ENCODE peak calls at places on chromosomes 2 and 18, in six cellular contexts. W is Calu3, H is EL, A is progenitor cell of endocrine pancreas, P is ACHN, L is NT2/D1. J is an unnamed sample.

GRCh38 chr18:76448262-76449109 is 46.6 kb downstream of the ZNF516 start:
- DNase-seq in P (no peak), W (no peak), L (no peak), A (no peak), H (no peak), J (peak)

GRCh38 chr18:31978616-31979015 is 35.7 kb upstream of the TRAPPC8 start:
- DNase-seq in A (no peak), H (no peak), L (no peak), P (no peak), W (no peak), J (no peak)

GRCh38 chr2:84033347-84033974 is 425.6 kb downstream of the SUCLG1 start:
- DNase-seq in P (peak), W (no peak), H (no peak), A (no peak), L (no peak), J (no peak)

GRCh38 chr2:216887132-216887531 is 27.3 kb upstream of the TNP1 start:
- DNase-seq in P (no peak), W (no peak), H (no peak), L (no peak), A (no peak), J (no peak)

GRCh38 chr2:196675963-196676362 is 36.4 kb downstream of the CCDC150 start:
- DNase-seq in P (no peak), A (no peak), H (no peak), L (no peak), W (no peak), J (no peak)

GRCh38 chr2:170822292-170822884 is 5.7 kb downstream of the GAD1 start:
- DNase-seq in H (peak), P (no peak), A (no peak), L (no peak), W (no peak), J (no peak)

GRCh38 chr2:157052685-157053224 is 204.8 kb upstream of the GALNT5 start:
- DNase-seq in H (peak), W (peak), P (peak), L (no peak), A (no peak), J (peak)

GRCh38 chr18:77133920-77134496 is 1.4 kb upstream of the MBP start:
- DNase-seq in L (no peak), A (no peak), P (no peak), W (peak), H (no peak), J (no peak)

GRCh38 chr2:134399096-134399495 is 145.2 kb downstream of the MGAT5 start:
- DNase-seq in P (no peak), W (no peak), L (no peak), A (no peak), H (no peak), J (no peak)

GRCh38 chr18:610214-610928 is 13.6 kb downstream of the CLUL1 start:
- DNase-seq in H (no peak), L (no peak), W (no peak), P (no peak), A (no peak), J (no peak)

GRCh38 chr2:146523218-146523617 is 1321.6 kb upstream of the ACVR2A start:
- DNase-seq in A (no peak), W (no peak), H (peak), P (peak), L (no peak), J (peak)

GRCh38 chr18:22466608-22467390 is 49.1 kb upstream of the CTAGE1 start:
- DNase-seq in H (peak), A (no peak), P (peak), L (no peak), W (peak), J (peak)

GRCh38 chr2:27407798-27408491 is 1.4 kb downstream of the PPM1G start:
- DNase-seq in P (peak), L (peak), H (peak), A (peak), W (peak), J (peak)

GRCh38 chr2:234722176-234722575 is 225.3 kb upstream of the ARL4C start:
- DNase-seq in A (no peak), W (no peak), H (no peak), P (no peak), L (no peak), J (no peak)

GRCh38 chr2:187593697-187594096 is 39.5 kb upstream of the TFPI start:
- DNase-seq in H (peak), W (no peak), L (no peak), A (no peak), P (no peak), J (no peak)

GRCh38 chr18:49725809-49726514 is 87.4 kb downstream of the ACAA2 start:
- DNase-seq in W (peak), H (peak), L (peak), P (peak), A (no peak), J (peak)

GRCh38 chr2:219218279-219219112 is at the start of gene ABCB6:
- DNase-seq in H (peak), W (peak), L (peak), A (peak), P (peak), J (peak)

GRCh38 chr2:218954541-218955300 is 4.7 kb upstream of the CDK5R2 start:
- DNase-seq in A (no peak), W (no peak), L (no peak), P (no peak), H (no peak), J (no peak)

GRCh38 chr18:78914586-78914935 is 65.1 kb upstream of the SALL3 start:
- DNase-seq in L (no peak), H (no peak), P (no peak), W (no peak), A (no peak), J (no peak)

GRCh38 chr2:158783923-158784322 is 11.2 kb upstream of the DAPL1 start:
- DNase-seq in P (no peak), L (no peak), H (no peak), A (no peak), W (no peak), J (no peak)

GRCh38 chr2:43387092-43388062 is 161.0 kb upstream of the ZFP36L2 start:
- DNase-seq in W (no peak), P (no peak), H (peak), L (no peak), A (no peak), J (no peak)

GRCh38 chr2:70374616-70375015 is 72.7 kb upstream of the FAM136A start:
- DNase-seq in H (no peak), W (no peak), L (no peak), A (no peak), P (no peak), J (no peak)

GRCh38 chr18:27120246-27120645 is 64.9 kb downstream of the CHST9 start:
- DNase-seq in W (peak), P (no peak), A (no peak), L (no peak), H (no peak), J (no peak)

GRCh38 chr2:160472839-160473251 is 20.8 kb downstream of the RBMS1 start:
- DNase-seq in H (no peak), P (no peak), L (no peak), W (no peak), A (no peak), J (peak)

GRCh38 chr2:217694296-217694695 is 308.5 kb downstream of the TNS1 start:
- DNase-seq in L (no peak), W (no peak), A (no peak), H (no peak), P (no peak), J (no peak)

GRCh38 chr2:20647764-20648164 is 3.1 kb downstream of the HS1BP3 start:
- DNase-seq in A (no peak), W (no peak), P (no peak), H (no peak), L (no peak), J (no peak)

GRCh38 chr2:168758970-168759820 is 43.2 kb upstream of the NOSTRIN start:
- DNase-seq in H (peak), P (peak), A (no peak), W (peak), L (no peak), J (peak)

GRCh38 chr2:217150236-217150635 is 290.4 kb upstream of the TNP1 start:
- DNase-seq in H (no peak), P (no peak), W (no peak), L (no peak), A (no peak), J (no peak)

GRCh38 chr2:31070339-31070738 is 67.9 kb downstream of the GALNT14 start:
- DNase-seq in A (no peak), P (peak), H (no peak), W (no peak), L (no peak), J (no peak)

GRCh38 chr18:5463390-5463789 is 80.4 kb downstream of the EPB41L3 start:
- DNase-seq in H (no peak), P (no peak), W (no peak), A (no peak), L (no peak), J (no peak)

GRCh38 chr2:46010925-46011490 is 286.2 kb upstream of the EPAS1 start:
- DNase-seq in H (peak), W (no peak), P (peak), L (no peak), A (no peak), J (peak)

GRCh38 chr2:169709970-169710369 is 15.7 kb downstream of the PHOSPHO2 start:
- DNase-seq in L (no peak), H (no peak), P (no peak), A (no peak), W (peak), J (no peak)

GRCh38 chr2:11068079-11068741 is 87.1 kb upstream of the SLC66A3 start:
- DNase-seq in L (no peak), P (no peak), A (no peak), W (no peak), H (no peak), J (no peak)

GRCh38 chr2:150644298-150645067 is 157.0 kb upstream of the RND3 start:
- DNase-seq in A (no peak), P (no peak), H (peak), W (peak), L (no peak), J (no peak)

GRCh38 chr18:74476154-74476553 is 19.0 kb upstream of the DIPK1C start:
- DNase-seq in W (no peak), A (peak), L (no peak), H (no peak), P (peak), J (peak)

GRCh38 chr2:205681836-205682238 is 464 bp upstream of the NRP2 start:
- DNase-seq in L (no peak), P (peak), A (no peak), W (no peak), H (no peak), J (no peak)